ENCODE peak calls at places on chromosomes 3 and 15, in six cellular contexts. One of them, this sample, is unnamed.

GRCh38 chr15:56869573-56869972 is 48.9 kb upstream of the TCF12 start:
- DNase-seq in H54: no peak
- DNase-seq in fibroblast of pulmonary artery: peak
- DNase-seq in frontal cortex: no peak
- DNase-seq in activated CD4-positive, alpha-beta T cell treated with anti-CD3 and anti-CD28 coated beads, Interleukin-2, amount 50 U/mL, for 4 hours: no peak
- DNase-seq in GM13977: no peak
- DNase-seq in this sample: no peak

GRCh38 chr3:12893872-12894271 is 52.5 kb upstream of the RPL32 start:
- DNase-seq in H54: no peak
- DNase-seq in fibroblast of pulmonary artery: no peak
- DNase-seq in frontal cortex: no peak
- DNase-seq in activated CD4-positive, alpha-beta T cell treated with anti-CD3 and anti-CD28 coated beads, Interleukin-2, amount 50 U/mL, for 4 hours: no peak
- DNase-seq in GM13977: no peak
- DNase-seq in this sample: no peak

GRCh38 chr3:140859592-140860336 is 81.9 kb upstream of the SLC25A36 start:
- DNase-seq in H54: no peak
- DNase-seq in fibroblast of pulmonary artery: no peak
- DNase-seq in frontal cortex: no peak
- DNase-seq in activated CD4-positive, alpha-beta T cell treated with anti-CD3 and anti-CD28 coated beads, Interleukin-2, amount 50 U/mL, for 4 hours: no peak
- DNase-seq in GM13977: no peak
- DNase-seq in this sample: peak

GRCh38 chr3:44954962-44955361 is 21.0 kb downstream of the ZDHHC3 start:
- DNase-seq in H54: peak
- DNase-seq in fibroblast of pulmonary artery: peak
- DNase-seq in frontal cortex: no peak
- DNase-seq in activated CD4-positive, alpha-beta T cell treated with anti-CD3 and anti-CD28 coated beads, Interleukin-2, amount 50 U/mL, for 4 hours: no peak
- DNase-seq in GM13977: peak
- DNase-seq in this sample: no peak

GRCh38 chr3:170128977-170129431 is 52.5 kb downstream of the PHC3 start:
- DNase-seq in H54: peak
- DNase-seq in fibroblast of pulmonary artery: peak
- DNase-seq in frontal cortex: no peak
- DNase-seq in activated CD4-positive, alpha-beta T cell treated with anti-CD3 and anti-CD28 coated beads, Interleukin-2, amount 50 U/mL, for 4 hours: no peak
- DNase-seq in GM13977: peak
- DNase-seq in this sample: no peak

GRCh38 chr15:88447206-88447605 is 20.0 kb downstream of the MRPL46 start:
- DNase-seq in H54: no peak
- DNase-seq in fibroblast of pulmonary artery: no peak
- DNase-seq in frontal cortex: no peak
- DNase-seq in activated CD4-positive, alpha-beta T cell treated with anti-CD3 and anti-CD28 coated beads, Interleukin-2, amount 50 U/mL, for 4 hours: no peak
- DNase-seq in GM13977: no peak
- DNase-seq in this sample: no peak

GRCh38 chr15:72797834-72798233 is 14.3 kb upstream of the ADPGK start:
- DNase-seq in H54: no peak
- DNase-seq in fibroblast of pulmonary artery: no peak
- DNase-seq in frontal cortex: no peak
- DNase-seq in activated CD4-positive, alpha-beta T cell treated with anti-CD3 and anti-CD28 coated beads, Interleukin-2, amount 50 U/mL, for 4 hours: no peak
- DNase-seq in GM13977: no peak
- DNase-seq in this sample: no peak

GRCh38 chr15:52682776-52683175 is 3.6 kb upstream of the ATOSA start:
- DNase-seq in H54: no peak
- DNase-seq in fibroblast of pulmonary artery: no peak
- DNase-seq in frontal cortex: no peak
- DNase-seq in activated CD4-positive, alpha-beta T cell treated with anti-CD3 and anti-CD28 coated beads, Interleukin-2, amount 50 U/mL, for 4 hours: no peak
- DNase-seq in GM13977: peak
- DNase-seq in this sample: no peak

GRCh38 chr3:108131105-108131794 is 40.4 kb upstream of the CD47 start:
- DNase-seq in H54: peak
- DNase-seq in fibroblast of pulmonary artery: peak
- DNase-seq in frontal cortex: no peak
- DNase-seq in activated CD4-positive, alpha-beta T cell treated with anti-CD3 and anti-CD28 coated beads, Interleukin-2, amount 50 U/mL, for 4 hours: no peak
- DNase-seq in GM13977: no peak
- DNase-seq in this sample: no peak

GRCh38 chr15:43903864-43904290 is 77.1 kb downstream of the WDR76 start:
- DNase-seq in H54: peak
- DNase-seq in fibroblast of pulmonary artery: peak
- DNase-seq in frontal cortex: peak
- DNase-seq in activated CD4-positive, alpha-beta T cell treated with anti-CD3 and anti-CD28 coated beads, Interleukin-2, amount 50 U/mL, for 4 hours: peak
- DNase-seq in GM13977: peak
- DNase-seq in this sample: peak

GRCh38 chr3:194485876-194486539 is 794 bp downstream of the ATP13A3 start:
- DNase-seq in H54: peak
- DNase-seq in fibroblast of pulmonary artery: peak
- DNase-seq in frontal cortex: peak
- DNase-seq in activated CD4-positive, alpha-beta T cell treated with anti-CD3 and anti-CD28 coated beads, Interleukin-2, amount 50 U/mL, for 4 hours: peak
- DNase-seq in GM13977: peak
- DNase-seq in this sample: no peak

GRCh38 chr3:86695752-86696151 is 295.2 kb downstream of the VGLL3 start:
- DNase-seq in H54: no peak
- DNase-seq in fibroblast of pulmonary artery: no peak
- DNase-seq in frontal cortex: no peak
- DNase-seq in activated CD4-positive, alpha-beta T cell treated with anti-CD3 and anti-CD28 coated beads, Interleukin-2, amount 50 U/mL, for 4 hours: no peak
- DNase-seq in GM13977: no peak
- DNase-seq in this sample: no peak

This sample was measured in NCI-H1092.